ENCODE peak calls at places on chromosomes 12 and 14, in four cellular contexts. R is IMR-90, Z is hepatocyte, Y is neuronal stem cell. F is an unnamed sample.

GRCh38 chr12:6207254-6207942 is 7.2 kb downstream of the CD9 start:
- DNase-seq in R (no peak), Z (no peak), Y (no peak), F (no peak)

GRCh38 chr12:129332286-129332685 is 479.0 kb downstream of the GLT1D1 start:
- DNase-seq in R (no peak), Z (no peak), Y (no peak), F (no peak)

GRCh38 chr12:127628655-127629054 is 638.3 kb upstream of the TMEM132C start:
- DNase-seq in R (peak; percentile 75), Z (no peak), Y (no peak), F (no peak)

GRCh38 chr12:110249716-110250225 is 31.3 kb upstream of the ATP2A2 start:
- DNase-seq in R (no peak), Z (peak; percentile 52), Y (no peak), F (no peak)

GRCh38 chr14:96106891-96107290 is 67.7 kb downstream of the C14orf132 start:
- DNase-seq in R (no peak), Z (no peak), Y (no peak), F (no peak)

GRCh38 chr14:100850841-100851585 is 25.1 kb downstream of the MEG3 start:
- DNase-seq in R (no peak), Z (peak; percentile 42), Y (no peak), F (peak; percentile 96)

GRCh38 chr12:16946691-16947090 is 340.7 kb upstream of the LMO3 start:
- DNase-seq in R (no peak), Z (no peak), Y (no peak), F (no peak)

GRCh38 chr12:92921877-92922276 is 7.2 kb downstream of the EEA1 start:
- DNase-seq in R (no peak), Z (no peak), Y (no peak), F (no peak)

GRCh38 chr14:57066887-57067513 is 201.7 kb downstream of the EXOC5 start:
- DNase-seq in R (peak; percentile 2), Z (peak; percentile 65), Y (peak; percentile 57), F (peak; percentile 82)

GRCh38 chr14:90850487-90850886 is 34.3 kb upstream of the TTC7B start:
- DNase-seq in R (peak; percentile 49), Z (no peak), Y (no peak), F (no peak)

GRCh38 chr12:5081016-5081415 is 37.3 kb downstream of the KCNA5 start:
- DNase-seq in R (no peak), Z (no peak), Y (no peak), F (no peak)

GRCh38 chr12:32897688-32898573 is 1.4 kb upstream of the PKP2 start:
- DNase-seq in R (no peak), Z (no peak), Y (no peak), F (no peak)

GRCh38 chr12:93818488-93819047 is 141.4 kb downstream of the CRADD start:
- DNase-seq in R (no peak), Z (no peak), Y (no peak), F (no peak)

GRCh38 chr12:15996254-15996653 is 85.1 kb downstream of the DERA start:
- DNase-seq in R (peak; percentile 41), Z (peak; percentile 37), Y (no peak), F (peak; percentile 45)

GRCh38 chr12:62372825-62373224 is 93.8 kb upstream of the MON2 start:
- DNase-seq in R (no peak), Z (no peak), Y (no peak), F (no peak)

GRCh38 chr12:22709292-22709691 is 84.3 kb downstream of the ETNK1 start:
- DNase-seq in R (no peak), Z (peak; percentile 17), Y (peak; percentile 23), F (peak; percentile 74)

GRCh38 chr12:108297895-108298760 is 41.0 kb downstream of the CMKLR1 start:
- DNase-seq in R (no peak), Z (no peak), Y (no peak), F (no peak)

GRCh38 chr12:111312016-111312415 is 56.9 kb downstream of the PHETA1 start:
- DNase-seq in R (no peak), Z (no peak), Y (no peak), F (no peak)

DNA sequence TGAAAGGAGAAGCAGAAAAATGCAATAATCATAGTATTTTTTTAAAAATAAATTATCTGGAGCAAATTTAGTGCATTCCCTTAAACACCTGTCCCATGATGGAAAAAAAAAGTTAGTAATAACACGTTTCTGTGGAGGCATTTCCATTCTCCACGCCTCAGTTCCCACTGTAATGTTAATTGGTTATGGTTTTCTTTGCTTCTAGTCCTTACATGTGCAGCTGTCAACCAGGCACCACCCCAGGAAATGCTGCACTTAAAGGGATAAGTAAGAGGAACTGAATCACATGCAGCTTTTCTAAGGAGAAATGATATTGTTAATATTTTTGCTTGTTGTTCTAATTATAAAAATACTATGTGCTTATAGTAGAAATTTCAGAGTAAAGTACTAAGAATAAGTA is 240.3 kb downstream of the ZFP36L1 start:
- DNase-seq in R (peak; percentile 20), Z (no peak), Y (no peak), F (no peak)
- H3K4me2 ChIP-seq in R (no peak overlapping the region), Z (no peak overlapping the region), Y (no peak overlapping the region), F (no peak overlapping the region)

DNA sequence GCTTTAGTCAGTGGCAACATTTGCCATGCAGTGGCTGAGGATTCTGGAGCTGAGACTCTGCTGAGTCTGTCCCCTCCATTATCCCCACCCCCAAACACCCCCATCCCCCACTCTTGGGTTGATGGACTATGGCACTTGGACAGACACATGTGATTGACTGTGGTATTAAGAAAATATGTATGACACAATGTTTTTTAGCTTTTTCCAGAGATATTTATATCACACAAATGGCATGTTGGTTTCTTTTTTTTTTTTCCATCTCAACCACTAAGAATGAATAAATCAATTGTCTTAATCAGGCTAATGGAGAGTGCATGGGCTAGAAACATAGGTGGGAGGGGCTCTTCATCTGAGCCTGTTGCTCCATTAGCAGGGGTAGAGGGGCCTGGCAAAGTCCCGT is 30.7 kb upstream of the MAP1LC3B2 start:
- DNase-seq in R (no peak), Z (no peak), Y (no peak), F (no peak)
- H3K4me1 ChIP-seq in R (peaks cover 16% of the 10 kb centered on the region), Z (peaks cover 28% of the 10 kb centered on the region), Y (peaks cover 17% of the 10 kb centered on the region), F (peaks cover 10% of the 10 kb centered on the region)

GRCh38 chr12:27335364-27336145 is 2.9 kb downstream of the BMAL2 start:
- DNase-seq in R (no peak), Z (no peak), Y (no peak), F (no peak)

GRCh38 chr12:27333311-27334009 is 824 bp downstream of the BMAL2 start:
- DNase-seq in R (no peak), Z (peak; percentile 58), Y (peak; percentile 9), F (no peak)

GRCh38 chr12:27336254-27336653 is 3.6 kb downstream of the BMAL2 start:
- DNase-seq in R (no peak), Z (peak; percentile 44), Y (no peak), F (no peak)

GRCh38 chr12:27334052-27334720 is 1.6 kb downstream of the BMAL2 start:
- DNase-seq in R (no peak), Z (no peak), Y (no peak), F (no peak)

GRCh38 chr12:27334721-27335082 is 2.1 kb downstream of the BMAL2 start:
- DNase-seq in R (no peak), Z (no peak), Y (no peak), F (no peak)
- H3K27ac ChIP-seq in R (no peak overlapping the region), Z (no peak overlapping the region), Y (no peak overlapping the region), F (no peak overlapping the region)

DNA sequence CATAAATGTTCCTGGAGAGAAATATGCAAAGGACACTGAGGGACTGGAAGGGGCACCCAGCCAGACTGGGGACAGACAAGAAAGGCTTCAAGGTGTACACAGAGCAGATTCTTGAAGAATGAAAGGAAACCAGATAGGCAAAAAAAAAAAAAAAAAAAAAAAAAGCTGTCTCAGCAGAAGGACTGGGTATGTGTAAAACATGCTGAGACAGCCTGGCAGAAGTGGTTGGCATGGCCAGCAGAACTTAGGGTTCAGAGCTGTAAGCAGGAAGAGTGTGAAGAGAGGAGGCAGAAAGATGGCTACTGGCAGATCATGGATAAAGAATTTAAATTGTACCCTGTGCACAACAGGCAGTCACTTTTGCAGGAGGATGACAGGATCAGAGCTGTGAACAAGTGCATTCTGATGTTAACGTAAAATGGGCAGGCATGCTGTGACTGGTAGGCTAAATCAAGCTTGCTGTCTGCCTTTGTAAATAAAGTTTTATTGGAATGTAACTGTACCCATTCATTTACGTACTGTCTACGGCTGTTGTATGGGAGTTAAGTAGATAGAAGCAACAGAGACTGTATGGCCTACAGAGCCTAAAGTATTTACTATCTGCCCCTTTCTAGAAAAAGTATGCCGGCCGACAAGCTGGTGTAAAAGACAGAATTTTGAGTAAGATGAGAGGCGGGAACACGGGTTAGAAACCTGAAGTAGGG is 42.2 kb downstream of the UBR7 start:
- DNase-seq in R (no peak), Z (no peak), Y (no peak), F (no peak)
- H3K4me2 ChIP-seq in R (no peak overlapping the region), Z (no peak overlapping the region), Y (no peak overlapping the region), F (no peak overlapping the region)

DNA sequence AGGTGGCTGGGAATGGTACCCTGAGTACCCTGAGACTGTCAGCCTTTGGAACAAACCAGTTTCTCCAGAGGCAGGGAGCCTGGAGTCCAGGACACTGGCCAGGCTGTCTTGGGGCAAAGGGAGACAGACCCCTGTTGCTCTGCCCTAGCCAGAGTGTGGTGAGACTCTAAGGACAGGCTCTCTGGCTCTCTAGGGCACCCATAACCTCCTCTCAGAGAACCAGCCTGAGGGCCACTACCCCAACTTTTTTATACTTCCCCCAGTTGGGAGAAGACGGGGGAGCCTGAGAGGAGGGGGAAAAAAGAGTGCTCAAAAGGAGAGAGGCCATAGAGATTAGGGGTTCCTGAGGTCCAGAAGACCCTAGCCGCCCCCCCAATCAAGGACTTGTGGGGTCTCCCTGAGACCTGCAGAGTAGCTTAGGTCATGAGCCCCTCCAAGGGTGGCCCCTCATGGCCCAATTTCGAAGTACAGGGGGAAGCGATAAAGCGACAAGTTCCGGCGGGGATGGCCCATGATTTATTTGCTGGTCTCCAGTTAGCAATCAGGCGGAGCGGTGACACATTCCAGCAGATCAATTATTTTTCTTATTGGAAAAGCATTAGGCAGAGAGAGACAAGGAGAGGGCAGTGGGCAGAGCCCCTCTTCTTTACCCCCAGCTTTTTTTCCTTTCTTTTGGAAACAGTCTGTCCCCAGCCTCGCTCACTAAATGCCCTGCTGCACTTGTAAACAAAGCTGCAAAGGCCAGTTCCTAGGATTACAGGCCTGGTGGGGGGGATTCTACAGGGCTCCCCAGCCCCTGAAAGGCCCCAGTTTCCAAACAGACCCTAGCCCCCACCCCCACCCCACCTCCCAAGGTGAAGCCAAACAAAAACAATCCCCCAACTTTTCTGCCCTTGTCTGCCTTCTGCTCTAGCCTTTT is 1.5 kb downstream of the HOXC8 start:
- DNase-seq in R (no peak), Z (no peak), Y (no peak), F (no peak)
- H3K4me1 ChIP-seq in R (no peaks in the 10 kb centered on the region), Z (peaks cover 15% of the 10 kb centered on the region), Y (no peaks in the 10 kb centered on the region), F (peaks cover 19% of the 10 kb centered on the region)

GRCh38 chr12:58034712-58035111 is 93.3 kb downstream of the ATP23 start:
- DNase-seq in R (no peak), Z (no peak), Y (no peak), F (no peak)
- H3K27ac ChIP-seq in R (no peak overlapping the region), Z (no peak overlapping the region), Y (no peak overlapping the region), F (no peak overlapping the region)

F was measured in Karpas-422.